ENCODE peak calls at places on chromosomes 4 and X, in seven cellular contexts. One of them, this sample, is unnamed.

GRCh38 chr4:118141240-118141639 is 107.0 kb downstream of the NDST3 start:
- DNase-seq in CD8-positive, alpha-beta memory T cell: no peak
- DNase-seq in endothelial cell: no peak
- DNase-seq in M059J: no peak
- DNase-seq in cardiac muscle cell: no peak
- DNase-seq in mesothelial cell of epicardium: no peak
- DNase-seq in stimulated activated CD4-positive, alpha-beta T cell treated with anti-CD3 and anti-CD28 coated beads, Interleukin-2, amount 100 ng/mL, for 24 hours: no peak
- DNase-seq in this sample: no peak

GRCh38 chrX:44439242-44439641 is 95.8 kb upstream of the EFHC2 start:
- DNase-seq in endothelial cell: no peak
- DNase-seq in mesothelial cell of epicardium: no peak
- DNase-seq in stimulated activated CD4-positive, alpha-beta T cell treated with anti-CD3 and anti-CD28 coated beads, Interleukin-2, amount 100 ng/mL, for 24 hours: no peak
- DNase-seq in M059J: peak; percentile 12
- DNase-seq in CD8-positive, alpha-beta memory T cell: no peak
- DNase-seq in cardiac muscle cell: no peak
- DNase-seq in this sample: no peak

GRCh38 chr4:185165605-185166063 is 22.6 kb downstream of the SLC25A4 start:
- DNase-seq in stimulated activated CD4-positive, alpha-beta T cell treated with anti-CD3 and anti-CD28 coated beads, Interleukin-2, amount 100 ng/mL, for 24 hours: no peak
- DNase-seq in endothelial cell: no peak
- DNase-seq in cardiac muscle cell: peak; percentile 95
- DNase-seq in CD8-positive, alpha-beta memory T cell: no peak
- DNase-seq in mesothelial cell of epicardium: no peak
- DNase-seq in M059J: peak; percentile 34
- DNase-seq in this sample: no peak

GRCh38 chr4:40321671-40322131 is 13.4 kb upstream of the CHRNA9 start:
- DNase-seq in M059J: peak; percentile 91
- DNase-seq in CD8-positive, alpha-beta memory T cell: no peak
- DNase-seq in endothelial cell: no peak
- DNase-seq in cardiac muscle cell: peak; percentile 53
- DNase-seq in mesothelial cell of epicardium: no peak
- DNase-seq in stimulated activated CD4-positive, alpha-beta T cell treated with anti-CD3 and anti-CD28 coated beads, Interleukin-2, amount 100 ng/mL, for 24 hours: no peak
- DNase-seq in this sample: no peak

GRCh38 chr4:93617596-93617995 is 211.0 kb upstream of the ATOH1 start:
- DNase-seq in M059J: peak; percentile 33
- DNase-seq in stimulated activated CD4-positive, alpha-beta T cell treated with anti-CD3 and anti-CD28 coated beads, Interleukin-2, amount 100 ng/mL, for 24 hours: no peak
- DNase-seq in mesothelial cell of epicardium: no peak
- DNase-seq in endothelial cell: no peak
- DNase-seq in CD8-positive, alpha-beta memory T cell: no peak
- DNase-seq in cardiac muscle cell: no peak
- DNase-seq in this sample: no peak

GRCh38 chrX:112048707-112049106 is 33.9 kb downstream of the TRPC5 start:
- DNase-seq in M059J: peak; percentile 7
- DNase-seq in stimulated activated CD4-positive, alpha-beta T cell treated with anti-CD3 and anti-CD28 coated beads, Interleukin-2, amount 100 ng/mL, for 24 hours: no peak
- DNase-seq in mesothelial cell of epicardium: no peak
- DNase-seq in endothelial cell: no peak
- DNase-seq in CD8-positive, alpha-beta memory T cell: no peak
- DNase-seq in cardiac muscle cell: no peak
- DNase-seq in this sample: no peak

GRCh38 chr4:8261851-8262535 is 7.6 kb upstream of the HTRA3 start:
- DNase-seq in mesothelial cell of epicardium: no peak
- DNase-seq in stimulated activated CD4-positive, alpha-beta T cell treated with anti-CD3 and anti-CD28 coated beads, Interleukin-2, amount 100 ng/mL, for 24 hours: no peak
- DNase-seq in CD8-positive, alpha-beta memory T cell: no peak
- DNase-seq in cardiac muscle cell: peak; percentile 44
- DNase-seq in M059J: peak; percentile 79
- DNase-seq in endothelial cell: no peak
- DNase-seq in this sample: no peak

GRCh38 chrX:10512258-10512657 is 108.1 kb downstream of the MID1 start:
- DNase-seq in CD8-positive, alpha-beta memory T cell: no peak
- DNase-seq in M059J: peak; percentile 84
- DNase-seq in endothelial cell: no peak
- DNase-seq in mesothelial cell of epicardium: no peak
- DNase-seq in cardiac muscle cell: peak; percentile 24
- DNase-seq in stimulated activated CD4-positive, alpha-beta T cell treated with anti-CD3 and anti-CD28 coated beads, Interleukin-2, amount 100 ng/mL, for 24 hours: no peak
- DNase-seq in this sample: no peak

GRCh38 chrX:20144491-20144890 is 2.9 kb upstream of the EIF1AX start:
- DNase-seq in mesothelial cell of epicardium: no peak
- DNase-seq in stimulated activated CD4-positive, alpha-beta T cell treated with anti-CD3 and anti-CD28 coated beads, Interleukin-2, amount 100 ng/mL, for 24 hours: no peak
- DNase-seq in CD8-positive, alpha-beta memory T cell: no peak
- DNase-seq in cardiac muscle cell: peak; percentile 8
- DNase-seq in endothelial cell: no peak
- DNase-seq in M059J: peak; percentile 54
- DNase-seq in this sample: no peak

GRCh38 chr4:156638925-156639605 is 332.5 kb downstream of the PDGFC start:
- DNase-seq in M059J: peak; percentile 83
- DNase-seq in cardiac muscle cell: peak; percentile 81
- DNase-seq in stimulated activated CD4-positive, alpha-beta T cell treated with anti-CD3 and anti-CD28 coated beads, Interleukin-2, amount 100 ng/mL, for 24 hours: no peak
- DNase-seq in mesothelial cell of epicardium: no peak
- DNase-seq in endothelial cell: no peak
- DNase-seq in CD8-positive, alpha-beta memory T cell: no peak
- DNase-seq in this sample: no peak

GRCh38 chr4:74320559-74321118 is 12.4 kb downstream of the EPGN start:
- DNase-seq in CD8-positive, alpha-beta memory T cell: no peak
- DNase-seq in endothelial cell: peak; percentile 12
- DNase-seq in M059J: peak; percentile 76
- DNase-seq in mesothelial cell of epicardium: peak; percentile 39
- DNase-seq in cardiac muscle cell: peak; percentile 77
- DNase-seq in stimulated activated CD4-positive, alpha-beta T cell treated with anti-CD3 and anti-CD28 coated beads, Interleukin-2, amount 100 ng/mL, for 24 hours: peak; percentile 19
- DNase-seq in this sample: peak; percentile 66

GRCh38 chr4:6331018-6331417 is 61.4 kb downstream of the WFS1 start:
- DNase-seq in mesothelial cell of epicardium: no peak
- DNase-seq in cardiac muscle cell: peak; percentile 27
- DNase-seq in stimulated activated CD4-positive, alpha-beta T cell treated with anti-CD3 and anti-CD28 coated beads, Interleukin-2, amount 100 ng/mL, for 24 hours: no peak
- DNase-seq in endothelial cell: no peak
- DNase-seq in M059J: peak; percentile 24
- DNase-seq in CD8-positive, alpha-beta memory T cell: no peak
- DNase-seq in this sample: no peak

GRCh38 chr4:36006226-36006625 is 238.1 kb downstream of the ARAP2 start:
- DNase-seq in cardiac muscle cell: no peak
- DNase-seq in mesothelial cell of epicardium: no peak
- DNase-seq in M059J: peak; percentile 49
- DNase-seq in stimulated activated CD4-positive, alpha-beta T cell treated with anti-CD3 and anti-CD28 coated beads, Interleukin-2, amount 100 ng/mL, for 24 hours: no peak
- DNase-seq in CD8-positive, alpha-beta memory T cell: no peak
- DNase-seq in endothelial cell: no peak
- DNase-seq in this sample: no peak

GRCh38 chr4:89657931-89658700 is 178.8 kb downstream of the SNCA start:
- DNase-seq in endothelial cell: no peak
- DNase-seq in stimulated activated CD4-positive, alpha-beta T cell treated with anti-CD3 and anti-CD28 coated beads, Interleukin-2, amount 100 ng/mL, for 24 hours: no peak
- DNase-seq in mesothelial cell of epicardium: no peak
- DNase-seq in CD8-positive, alpha-beta memory T cell: no peak
- DNase-seq in cardiac muscle cell: peak; percentile 67
- DNase-seq in M059J: peak; percentile 19
- DNase-seq in this sample: no peak

GRCh38 chrX:40465735-40466551 is 114.8 kb upstream of the ATP6AP2 start:
- DNase-seq in M059J: no peak
- DNase-seq in CD8-positive, alpha-beta memory T cell: no peak
- DNase-seq in stimulated activated CD4-positive, alpha-beta T cell treated with anti-CD3 and anti-CD28 coated beads, Interleukin-2, amount 100 ng/mL, for 24 hours: no peak
- DNase-seq in endothelial cell: no peak
- DNase-seq in mesothelial cell of epicardium: no peak
- DNase-seq in cardiac muscle cell: peak; percentile 56
- DNase-seq in this sample: no peak

GRCh38 chr4:10593130-10593529 is 91.4 kb downstream of the CLNK start:
- DNase-seq in M059J: no peak
- DNase-seq in cardiac muscle cell: no peak
- DNase-seq in mesothelial cell of epicardium: no peak
- DNase-seq in CD8-positive, alpha-beta memory T cell: no peak
- DNase-seq in stimulated activated CD4-positive, alpha-beta T cell treated with anti-CD3 and anti-CD28 coated beads, Interleukin-2, amount 100 ng/mL, for 24 hours: no peak
- DNase-seq in endothelial cell: no peak
- DNase-seq in this sample: no peak

GRCh38 chrX:6053126-6053625 is 175.5 kb downstream of the NLGN4X start:
- DNase-seq in CD8-positive, alpha-beta memory T cell: no peak
- DNase-seq in stimulated activated CD4-positive, alpha-beta T cell treated with anti-CD3 and anti-CD28 coated beads, Interleukin-2, amount 100 ng/mL, for 24 hours: no peak
- DNase-seq in cardiac muscle cell: no peak
- DNase-seq in M059J: no peak
- DNase-seq in mesothelial cell of epicardium: no peak
- DNase-seq in endothelial cell: no peak
- DNase-seq in this sample: no peak

GRCh38 chrX:42519666-42520231 is 258.2 kb downstream of the PPP1R2C start:
- DNase-seq in stimulated activated CD4-positive, alpha-beta T cell treated with anti-CD3 and anti-CD28 coated beads, Interleukin-2, amount 100 ng/mL, for 24 hours: no peak
- DNase-seq in mesothelial cell of epicardium: no peak
- DNase-seq in CD8-positive, alpha-beta memory T cell: no peak
- DNase-seq in endothelial cell: no peak
- DNase-seq in M059J: peak; percentile 69
- DNase-seq in cardiac muscle cell: peak; percentile 60
- DNase-seq in this sample: no peak

GRCh38 chrX:136731207-136731782 is 49.4 kb downstream of the ARHGEF6 start:
- DNase-seq in stimulated activated CD4-positive, alpha-beta T cell treated with anti-CD3 and anti-CD28 coated beads, Interleukin-2, amount 100 ng/mL, for 24 hours: no peak
- DNase-seq in cardiac muscle cell: no peak
- DNase-seq in endothelial cell: no peak
- DNase-seq in mesothelial cell of epicardium: no peak
- DNase-seq in CD8-positive, alpha-beta memory T cell: no peak
- DNase-seq in M059J: no peak
- DNase-seq in this sample: no peak

This sample was measured in activated effector memory CD4-positive, alpha-beta T cell treated with anti-CD3 and anti-CD28 coated beads, Interleukin-2, amount 50 U/mL, for 16 hours.